ENCODE peak calls at places on chromosome 15, in seven cellular contexts. G is BE2C, P is breast epithelium, F is adrenal gland, L is endodermal cell, W is PC-9, O is spleen. R is an unnamed sample.

GRCh38 chr15:35491999-35492398 is 54.0 kb downstream of the DPH6 start:
- DNase-seq in G (no peak), P (no peak), F (no peak), L (no peak), W (no peak), O (no peak), R (no peak)

GRCh38 chr15:86077070-86077469 is 2.6 kb upstream of the AGBL1 start:
- DNase-seq in G (no peak), P (no peak), F (no peak), L (peak), W (no peak), O (no peak), R (no peak)

GRCh38 chr15:69860921-69861320 is 236.8 kb downstream of the TLE3 start:
- DNase-seq in G (no peak), P (no peak), F (no peak), L (no peak), W (no peak), O (no peak), R (no peak)

GRCh38 chr15:65958835-65959234 is 89.5 kb downstream of the RAB11A start:
- DNase-seq in G (no peak), P (no peak), F (no peak), L (no peak), W (no peak), O (no peak), R (no peak)

GRCh38 chr15:41950127-41950483 is 22.3 kb downstream of the EHD4 start:
- DNase-seq in G (no peak), P (no peak), F (no peak), L (peak), W (no peak), O (no peak), R (no peak)

GRCh38 chr15:87660494-87661129 is 595.9 kb downstream of the NTRK3 start:
- DNase-seq in G (no peak), P (no peak), F (no peak), L (no peak), W (no peak), O (no peak), R (no peak)

GRCh38 chr15:60969658-60970057 is 259.4 kb downstream of the RORA start:
- DNase-seq in G (no peak), P (no peak), F (no peak), L (no peak), W (no peak), O (no peak), R (no peak)

GRCh38 chr15:60605879-60606304 is 127.0 kb upstream of the ICE2 start:
- DNase-seq in G (no peak), P (no peak), F (peak), L (no peak), W (no peak), O (no peak), R (peak)

GRCh38 chr15:62896969-62897486 is 145.5 kb upstream of the TPM1 start:
- DNase-seq in G (peak), P (peak), F (peak), L (no peak), W (peak), O (no peak), R (peak)

GRCh38 chr15:58453931-58454793 is 22.4 kb downstream of the LIPC start:
- DNase-seq in G (no peak), P (no peak), F (no peak), L (no peak), W (no peak), O (no peak), R (no peak)

GRCh38 chr15:77457619-77458265 is 37.1 kb downstream of the HMG20A start:
- DNase-seq in G (no peak), P (no peak), F (no peak), L (no peak), W (no peak), O (no peak), R (peak)

GRCh38 chr15:77531191-77532000 is 101.3 kb downstream of the LINGO1 start:
- DNase-seq in G (no peak), P (no peak), F (no peak), L (peak), W (no peak), O (peak), R (no peak)

GRCh38 chr15:33086500-33087141 is 107.9 kb downstream of the FMN1 start:
- DNase-seq in G (no peak), P (no peak), F (no peak), L (no peak), W (no peak), O (no peak), R (peak)

GRCh38 chr15:58515807-58516206 is 84.0 kb downstream of the LIPC start:
- DNase-seq in G (no peak), P (no peak), F (no peak), L (peak), W (no peak), O (no peak), R (no peak)

GRCh38 chr15:31342781-31343626 is 16.4 kb downstream of the KLF13 start:
- DNase-seq in G (no peak), P (no peak), F (no peak), L (peak), W (no peak), O (peak), R (no peak)

GRCh38 chr15:31341036-31341435 is 14.4 kb downstream of the KLF13 start:
- DNase-seq in G (no peak), P (no peak), F (no peak), L (no peak), W (no peak), O (no peak), R (no peak)

GRCh38 chr15:31343831-31344230 is 17.2 kb downstream of the KLF13 start:
- DNase-seq in G (no peak), P (no peak), F (no peak), L (no peak), W (no peak), O (peak), R (no peak)

GRCh38 chr15:31341501-31342195 is 15.0 kb downstream of the KLF13 start:
- DNase-seq in G (no peak), P (no peak), F (no peak), L (no peak), W (no peak), O (peak), R (no peak)

DNA sequence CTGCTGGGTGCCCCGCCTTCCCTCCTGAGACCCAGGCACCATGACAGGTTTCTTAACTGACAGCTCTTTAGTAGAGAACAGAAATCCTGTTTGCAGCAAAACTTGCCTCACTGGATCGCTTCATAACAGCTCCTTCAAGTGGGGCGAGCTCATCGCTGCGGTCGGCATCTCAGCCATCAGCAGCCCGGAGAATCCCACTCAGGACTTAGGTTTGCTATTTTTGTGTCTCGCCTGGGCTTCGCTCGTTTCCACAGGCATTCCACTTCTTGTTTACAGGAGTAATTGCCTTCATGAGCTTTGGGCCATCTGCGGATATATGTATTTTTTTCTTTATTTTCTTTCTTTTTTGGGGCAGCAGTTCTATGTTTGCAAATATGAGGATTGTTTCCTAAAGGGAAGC is 15.7 kb downstream of the KLF13 start:
- DNase-seq in G (no peak), P (no peak), F (no peak), L (no peak), W (no peak), O (peak), R (no peak)
- H3K4me3 ChIP-seq in G (no peak), P (no peak), F (no peak), L (no peak), W (no peak), O (peak), R (no peak)

DNA sequence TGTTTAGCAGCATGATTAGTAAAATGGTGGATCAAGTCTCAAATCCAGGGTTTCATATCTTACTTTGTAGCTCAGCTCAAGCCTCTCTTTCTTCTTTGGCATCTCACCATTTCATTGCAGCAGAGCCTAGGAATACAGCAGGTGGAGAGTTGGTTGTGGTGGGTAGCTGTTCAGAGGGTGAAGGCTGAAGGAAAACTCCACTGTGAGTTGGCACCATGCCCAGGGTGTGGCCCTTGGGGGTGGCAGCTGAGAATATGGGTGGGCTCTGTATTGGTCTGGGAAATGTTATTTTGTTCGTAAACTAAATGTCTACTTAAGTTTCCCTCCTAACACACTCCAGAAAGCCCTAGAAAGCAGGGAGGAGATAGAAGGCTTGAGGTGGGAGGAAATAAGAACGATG is 1.7 kb upstream of the MAP1A start:
- DNase-seq in G (no peak), P (no peak), F (no peak), L (no peak), W (no peak), O (no peak), R (no peak)
- TF ChIP-seq CTCF in G (no peak), P (no peak), F (no peak), L (no peak), W (no peak), O (no peak), R (no peak)

GRCh38 chr15:64354683-64355558 is 1.1 kb downstream of the CSNK1G1 start:
- DNase-seq in G (no peak), P (no peak), F (no peak), L (no peak), W (no peak), O (no peak), R (no peak)
- H3K4me3 ChIP-seq in G (peak), P (peak), F (peak), L (peak), W (peak), O (peak), R (peak)

GRCh38 chr15:67925182-67925581 is 85.3 kb upstream of the RNU6-1 start:
- DNase-seq in G (no peak), P (no peak), F (no peak), L (no peak), W (no peak), O (no peak), R (no peak)
- TF ChIP-seq CTCF in G (no peak), P (no peak), F (no peak), L (no peak), W (no peak), O (no peak), R (no peak)

GRCh38 chr15:45535486-45536042 is 13.0 kb upstream of the SLC30A4 start:
- DNase-seq in G (no peak), P (no peak), F (no peak), L (peak), W (no peak), O (no peak), R (no peak)

GRCh38 chr15:45536951-45537350 is 14.4 kb upstream of the SLC30A4 start:
- DNase-seq in G (no peak), P (no peak), F (no peak), L (no peak), W (no peak), O (no peak), R (no peak)

GRCh38 chr15:45529613-45530012 is 7.1 kb upstream of the SLC30A4 start:
- DNase-seq in G (no peak), P (no peak), F (no peak), L (no peak), W (no peak), O (no peak), R (no peak)

GRCh38 chr15:45539680-45540079 is 17.1 kb upstream of the SLC30A4 start:
- DNase-seq in G (no peak), P (no peak), F (no peak), L (no peak), W (no peak), O (no peak), R (no peak)

DNA sequence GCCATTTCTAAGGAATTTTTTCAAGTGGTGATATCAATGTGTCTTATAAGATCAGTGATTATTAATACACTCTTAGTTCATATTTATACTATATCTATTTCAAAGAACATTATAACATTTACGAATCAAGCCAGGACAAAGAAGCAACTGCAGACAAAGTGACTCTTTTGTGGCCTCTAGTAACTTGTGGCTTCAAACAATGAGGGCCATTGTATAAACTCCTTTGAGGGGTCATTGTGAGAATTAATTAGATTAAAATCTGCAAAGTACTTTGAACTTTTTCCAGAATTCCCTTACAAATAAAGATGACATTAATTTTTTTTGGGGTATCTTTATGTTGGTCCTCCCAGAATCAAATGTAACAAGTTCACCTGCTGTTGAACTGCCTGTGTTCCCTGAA is 12.3 kb upstream of the SLC30A4 start:
- DNase-seq in G (no peak), P (no peak), F (no peak), L (no peak), W (no peak), O (no peak), R (no peak)
- H3K4me3 ChIP-seq in G (no peak), P (no peak), F (no peak), L (peak), W (no peak), O (no peak), R (no peak)

R was measured in astrocyte of the cerebellum.